ENCODE peak calls at places on chromosomes 6 and 20, in nine cellular contexts. One of them, this sample, is unnamed.
A peak's percentile ranks its signal among the peaks of the same experiment; 100 is the strongest.

GRCh38 chr6:44039839-44040350 is 87.4 kb downstream of the MRPL14 start:
- DNase-seq in cardiac fibroblast: no peak
- DNase-seq in adrenal gland: no peak
- DNase-seq in uterus: peak; percentile 13
- DNase-seq in astrocyte: no peak
- DNase-seq in right atrium auricular region: no peak
- DNase-seq in left ventricle myocardium inferior: no peak
- DNase-seq in A549: no peak
- DNase-seq in psoas muscle: no peak
- DNase-seq in this sample: no peak

GRCh38 chr6:142796571-142796970 is 148.4 kb downstream of the HIVEP2 start:
- DNase-seq in cardiac fibroblast: peak; percentile 47
- DNase-seq in adrenal gland: no peak
- DNase-seq in uterus: no peak
- DNase-seq in astrocyte: peak; percentile 33
- DNase-seq in right atrium auricular region: no peak
- DNase-seq in left ventricle myocardium inferior: no peak
- DNase-seq in A549: no peak
- DNase-seq in psoas muscle: no peak
- DNase-seq in this sample: peak; percentile 31

GRCh38 chr6:37365791-37366190 is 12.0 kb downstream of the RNF8 start:
- DNase-seq in cardiac fibroblast: peak; percentile 72
- DNase-seq in adrenal gland: no peak
- DNase-seq in uterus: no peak
- DNase-seq in astrocyte: peak; percentile 14
- DNase-seq in right atrium auricular region: no peak
- DNase-seq in left ventricle myocardium inferior: no peak
- DNase-seq in A549: no peak
- DNase-seq in psoas muscle: no peak
- DNase-seq in this sample: peak; percentile 14

GRCh38 chr6:145813285-145814034 is 1.1 kb downstream of the FBXO30 start:
- DNase-seq in cardiac fibroblast: peak; percentile 66
- DNase-seq in adrenal gland: no peak
- DNase-seq in uterus: no peak
- DNase-seq in astrocyte: peak; percentile 61
- DNase-seq in right atrium auricular region: no peak
- DNase-seq in left ventricle myocardium inferior: no peak
- DNase-seq in A549: peak; percentile 36
- DNase-seq in psoas muscle: no peak
- DNase-seq in this sample: peak; percentile 79

GRCh38 chr6:56475736-56476457 is 166.8 kb downstream of the DST start:
- DNase-seq in cardiac fibroblast: peak; percentile 60
- DNase-seq in adrenal gland: peak; percentile 80
- DNase-seq in uterus: peak; percentile 33
- DNase-seq in astrocyte: peak; percentile 58
- DNase-seq in right atrium auricular region: no peak
- DNase-seq in left ventricle myocardium inferior: peak; percentile 20
- DNase-seq in A549: no peak
- DNase-seq in psoas muscle: no peak
- DNase-seq in this sample: no peak

GRCh38 chr20:50848341-50848808 is 53.5 kb downstream of the BCAS4 start:
- DNase-seq in cardiac fibroblast: peak; percentile 70
- DNase-seq in adrenal gland: peak; percentile 66
- DNase-seq in uterus: peak; percentile 33
- DNase-seq in astrocyte: no peak
- DNase-seq in right atrium auricular region: peak; percentile 59
- DNase-seq in left ventricle myocardium inferior: no peak
- DNase-seq in A549: no peak
- DNase-seq in psoas muscle: no peak
- DNase-seq in this sample: peak; percentile 28

GRCh38 chr6:41901882-41902519 is 6.8 kb upstream of the USP49 start:
- DNase-seq in cardiac fibroblast: peak; percentile 34
- DNase-seq in adrenal gland: peak; percentile 40
- DNase-seq in uterus: no peak
- DNase-seq in astrocyte: no peak
- DNase-seq in right atrium auricular region: no peak
- DNase-seq in left ventricle myocardium inferior: no peak
- DNase-seq in A549: peak; percentile 52
- DNase-seq in psoas muscle: no peak
- DNase-seq in this sample: peak; percentile 45

GRCh38 chr6:16472349-16473069 is 234.1 kb downstream of the GMPR start:
- DNase-seq in cardiac fibroblast: peak; percentile 66
- DNase-seq in adrenal gland: no peak
- DNase-seq in uterus: no peak
- DNase-seq in astrocyte: peak; percentile 61
- DNase-seq in right atrium auricular region: no peak
- DNase-seq in left ventricle myocardium inferior: no peak
- DNase-seq in A549: no peak
- DNase-seq in psoas muscle: no peak
- DNase-seq in this sample: peak; percentile 38

GRCh38 chr20:10250902-10251301 is 32.3 kb downstream of the SNAP25 start:
- DNase-seq in cardiac fibroblast: no peak
- DNase-seq in adrenal gland: no peak
- DNase-seq in uterus: no peak
- DNase-seq in astrocyte: peak; percentile 26
- DNase-seq in right atrium auricular region: no peak
- DNase-seq in left ventricle myocardium inferior: no peak
- DNase-seq in A549: peak; percentile 99
- DNase-seq in psoas muscle: no peak
- DNase-seq in this sample: no peak

GRCh38 chr6:3363296-3364025 is 93.4 kb downstream of the SLC22A23 start:
- DNase-seq in cardiac fibroblast: no peak
- DNase-seq in adrenal gland: no peak
- DNase-seq in uterus: no peak
- DNase-seq in astrocyte: no peak
- DNase-seq in right atrium auricular region: no peak
- DNase-seq in left ventricle myocardium inferior: no peak
- DNase-seq in A549: no peak
- DNase-seq in psoas muscle: no peak
- DNase-seq in this sample: no peak

GRCh38 chr6:161189891-161190290 is 84.0 kb downstream of the AGPAT4 start:
- DNase-seq in cardiac fibroblast: no peak
- DNase-seq in adrenal gland: no peak
- DNase-seq in uterus: no peak
- DNase-seq in astrocyte: no peak
- DNase-seq in right atrium auricular region: no peak
- DNase-seq in left ventricle myocardium inferior: no peak
- DNase-seq in A549: no peak
- DNase-seq in psoas muscle: no peak
- DNase-seq in this sample: no peak

GRCh38 chr6:15491255-15491985 is 171.4 kb downstream of the DTNBP1 start:
- DNase-seq in cardiac fibroblast: peak; percentile 86
- DNase-seq in adrenal gland: peak; percentile 77
- DNase-seq in uterus: peak; percentile 81
- DNase-seq in astrocyte: peak; percentile 53
- DNase-seq in right atrium auricular region: peak; percentile 88
- DNase-seq in left ventricle myocardium inferior: peak; percentile 73
- DNase-seq in A549: peak; percentile 51
- DNase-seq in psoas muscle: peak; percentile 73
- DNase-seq in this sample: peak; percentile 93

GRCh38 chr6:165260462-165260861 is 48.9 kb downstream of the C6orf118 start:
- DNase-seq in cardiac fibroblast: no peak
- DNase-seq in adrenal gland: no peak
- DNase-seq in uterus: no peak
- DNase-seq in astrocyte: no peak
- DNase-seq in right atrium auricular region: no peak
- DNase-seq in left ventricle myocardium inferior: no peak
- DNase-seq in A549: no peak
- DNase-seq in psoas muscle: no peak
- DNase-seq in this sample: no peak

GRCh38 chr6:4313044-4313686 is 177.8 kb upstream of the ECI2 start:
- DNase-seq in cardiac fibroblast: peak; percentile 98
- DNase-seq in adrenal gland: peak; percentile 80
- DNase-seq in uterus: no peak
- DNase-seq in astrocyte: peak; percentile 95
- DNase-seq in right atrium auricular region: peak; percentile 78
- DNase-seq in left ventricle myocardium inferior: peak; percentile 29
- DNase-seq in A549: peak; percentile 82
- DNase-seq in psoas muscle: peak; percentile 35
- DNase-seq in this sample: peak; percentile 82

GRCh38 chr20:12180107-12180661 is 262.5 kb downstream of the BTBD3 start:
- DNase-seq in cardiac fibroblast: no peak
- DNase-seq in adrenal gland: no peak
- DNase-seq in uterus: no peak
- DNase-seq in astrocyte: no peak
- DNase-seq in right atrium auricular region: no peak
- DNase-seq in left ventricle myocardium inferior: no peak
- DNase-seq in A549: no peak
- DNase-seq in psoas muscle: no peak
- DNase-seq in this sample: no peak

GRCh38 chr20:2524435-2525272 is 11.7 kb upstream of the TMC2 start:
- DNase-seq in cardiac fibroblast: peak; percentile 87
- DNase-seq in adrenal gland: peak; percentile 86
- DNase-seq in uterus: peak; percentile 90
- DNase-seq in astrocyte: peak; percentile 36
- DNase-seq in right atrium auricular region: peak; percentile 87
- DNase-seq in left ventricle myocardium inferior: peak; percentile 88
- DNase-seq in A549: peak; percentile 87
- DNase-seq in psoas muscle: peak; percentile 85
- DNase-seq in this sample: peak; percentile 61

GRCh38 chr6:66355471-66355870 is 648.4 kb upstream of the EYS start:
- DNase-seq in cardiac fibroblast: no peak
- DNase-seq in adrenal gland: no peak
- DNase-seq in uterus: no peak
- DNase-seq in astrocyte: no peak
- DNase-seq in right atrium auricular region: no peak
- DNase-seq in left ventricle myocardium inferior: no peak
- DNase-seq in A549: no peak
- DNase-seq in psoas muscle: no peak
- DNase-seq in this sample: no peak

GRCh38 chr6:149306967-149307366 is 10.5 kb upstream of the TAB2 start:
- DNase-seq in cardiac fibroblast: peak; percentile 46
- DNase-seq in adrenal gland: no peak
- DNase-seq in uterus: no peak
- DNase-seq in astrocyte: no peak
- DNase-seq in right atrium auricular region: no peak
- DNase-seq in left ventricle myocardium inferior: no peak
- DNase-seq in A549: no peak
- DNase-seq in psoas muscle: no peak
- DNase-seq in this sample: peak; percentile 44

DNA sequence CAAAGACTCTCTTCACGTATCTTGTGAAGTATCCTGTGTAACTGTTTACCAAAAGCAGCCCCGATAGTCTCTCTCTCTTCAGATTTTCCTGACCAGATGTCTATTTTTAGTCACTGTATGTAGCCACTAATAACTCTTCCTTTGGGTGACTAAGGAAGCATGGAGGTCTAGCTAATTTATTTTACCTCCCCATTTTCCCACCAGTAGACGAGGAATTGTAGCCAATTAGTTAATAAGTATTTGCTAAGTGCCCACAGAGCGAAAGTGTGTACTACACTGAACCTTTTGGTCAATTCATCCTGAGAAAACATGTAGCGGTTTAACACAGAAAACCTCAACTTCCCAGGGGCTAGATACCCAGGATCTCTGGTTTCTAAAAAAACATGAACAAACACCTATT is 180.6 kb downstream of the TBX18 start:
- DNase-seq in cardiac fibroblast: no peak
- DNase-seq in adrenal gland: no peak
- DNase-seq in uterus: no peak
- DNase-seq in astrocyte: peak; percentile 23
- DNase-seq in right atrium auricular region: no peak
- DNase-seq in left ventricle myocardium inferior: no peak
- DNase-seq in A549: no peak
- DNase-seq in psoas muscle: no peak
- DNase-seq in this sample: no peak
- H3K4me3 ChIP-seq in cardiac fibroblast: no peak overlapping the region
- H3K4me3 ChIP-seq in adrenal gland: no peak overlapping the region
- H3K4me3 ChIP-seq in uterus: no peak overlapping the region
- H3K4me3 ChIP-seq in astrocyte: no peak overlapping the region
- H3K4me3 ChIP-seq in right atrium auricular region: no peak overlapping the region
- H3K4me3 ChIP-seq in left ventricle myocardium inferior: no peak overlapping the region
- H3K4me3 ChIP-seq in A549: no peak overlapping the region
- H3K4me3 ChIP-seq in psoas muscle: no peak overlapping the region
- H3K4me3 ChIP-seq in this sample: no peak overlapping the region

GRCh38 chr20:45039470-45039811 is 61.5 kb downstream of the KCNS1 start:
- DNase-seq in cardiac fibroblast: no peak
- DNase-seq in adrenal gland: no peak
- DNase-seq in uterus: no peak
- DNase-seq in astrocyte: no peak
- DNase-seq in right atrium auricular region: no peak
- DNase-seq in left ventricle myocardium inferior: no peak
- DNase-seq in A549: no peak
- DNase-seq in psoas muscle: no peak
- DNase-seq in this sample: no peak
- TF ChIP-seq CTCF in cardiac fibroblast: no peak
- TF ChIP-seq CTCF in adrenal gland: no peak
- TF ChIP-seq CTCF in uterus: no peak
- TF ChIP-seq CTCF in astrocyte: no peak
- TF ChIP-seq CTCF in right atrium auricular region: no peak
- TF ChIP-seq CTCF in left ventricle myocardium inferior: no peak
- TF ChIP-seq CTCF in A549: no peak
- TF ChIP-seq CTCF in psoas muscle: no peak
- TF ChIP-seq CTCF in this sample: no peak

DNA sequence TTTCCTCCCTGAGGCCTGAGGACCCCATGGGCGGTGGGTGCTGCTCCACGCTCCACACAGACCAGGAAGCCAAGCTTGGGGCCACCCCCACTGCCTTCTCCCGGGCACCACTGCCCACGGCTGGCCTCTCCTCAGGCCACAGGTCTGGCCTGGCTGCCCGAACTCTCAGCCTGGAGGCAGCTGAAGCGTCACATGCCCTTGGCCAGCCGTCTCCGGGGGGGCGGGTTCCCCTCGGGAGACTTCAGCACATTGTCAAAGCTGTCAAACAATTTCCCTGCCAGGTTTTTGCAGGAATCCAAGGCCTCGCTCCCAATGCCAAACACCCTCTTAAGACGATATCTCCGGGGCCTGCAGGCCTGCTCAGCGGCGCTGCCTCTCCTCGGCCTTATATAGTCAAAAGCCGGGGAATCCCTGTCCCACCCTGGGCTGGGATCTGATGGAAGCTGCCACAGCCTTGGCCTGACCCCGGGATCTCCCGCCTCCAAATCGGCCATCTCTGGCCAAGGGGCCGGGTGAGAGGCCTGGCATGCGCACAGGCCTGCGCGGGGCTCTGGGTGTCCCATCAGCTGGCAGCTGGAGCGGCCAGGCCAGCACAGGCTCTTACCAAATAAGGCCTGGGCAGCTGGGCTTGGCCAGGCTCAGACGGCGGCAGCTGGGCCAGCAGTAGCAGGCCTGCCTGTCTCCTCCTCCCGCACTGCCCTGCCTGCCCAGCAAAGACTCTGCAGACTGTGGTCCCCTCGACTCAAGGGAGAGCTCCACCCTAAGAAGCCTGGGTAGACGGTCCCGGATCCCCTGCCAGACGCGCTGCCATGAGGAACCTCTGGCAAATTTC is 49.7 kb downstream of the RBM38 start:
- DNase-seq in cardiac fibroblast: peak; percentile 89
- DNase-seq in adrenal gland: peak; percentile 72
- DNase-seq in uterus: peak; percentile 84
- DNase-seq in astrocyte: no peak
- DNase-seq in right atrium auricular region: peak; percentile 88
- DNase-seq in left ventricle myocardium inferior: peak; percentile 86
- DNase-seq in A549: peak; percentile 29
- DNase-seq in psoas muscle: peak; percentile 84
- DNase-seq in this sample: peak; percentile 81
- H3K4me3 ChIP-seq in cardiac fibroblast: no peak overlapping the region
- H3K4me3 ChIP-seq in adrenal gland: no peak overlapping the region
- H3K4me3 ChIP-seq in uterus: no peak overlapping the region
- H3K4me3 ChIP-seq in astrocyte: no peak overlapping the region
- H3K4me3 ChIP-seq in right atrium auricular region: no peak overlapping the region
- H3K4me3 ChIP-seq in left ventricle myocardium inferior: peak overlapping the region; percentile 38
- H3K4me3 ChIP-seq in A549: no peak overlapping the region
- H3K4me3 ChIP-seq in psoas muscle: peak overlapping the region; percentile 36
- H3K4me3 ChIP-seq in this sample: no peak overlapping the region

GRCh38 chr6:144173971-144174370 is 23.7 kb downstream of the STX11 start:
- DNase-seq in cardiac fibroblast: no peak
- DNase-seq in adrenal gland: no peak
- DNase-seq in uterus: no peak
- DNase-seq in astrocyte: no peak
- DNase-seq in right atrium auricular region: no peak
- DNase-seq in left ventricle myocardium inferior: no peak
- DNase-seq in A549: no peak
- DNase-seq in psoas muscle: no peak
- DNase-seq in this sample: no peak
- TF ChIP-seq CTCF in cardiac fibroblast: no peak
- TF ChIP-seq CTCF in adrenal gland: no peak
- TF ChIP-seq CTCF in uterus: no peak
- TF ChIP-seq CTCF in astrocyte: no peak
- TF ChIP-seq CTCF in right atrium auricular region: no peak
- TF ChIP-seq CTCF in left ventricle myocardium inferior: no peak
- TF ChIP-seq CTCF in A549: no peak
- TF ChIP-seq CTCF in psoas muscle: no peak
- TF ChIP-seq CTCF in this sample: no peak